ENCODE peak calls at places on chromosomes 6 and 20, in four cellular contexts. C is K562, K is GM12878, Z is HL-60. Y is an unnamed sample.

GRCh38 chr6:33273129-33273923 is 1.5 kb downstream of the RPS18 start:
- DNase-seq in C (no peak), K (no peak), Z (no peak), Y (no peak)

GRCh38 chr20:21272279-21272678 is 30.9 kb upstream of the XRN2 start:
- DNase-seq in Z (no peak), C (no peak), K (no peak), Y (no peak)

GRCh38 chr20:21166801-21167200 is 40.9 kb downstream of the KIZ start:
- DNase-seq in Z (peak; percentile 83), K (no peak), C (no peak), Y (no peak)

GRCh38 chr6:139439278-139439813 is 64.9 kb upstream of the CITED2 start:
- DNase-seq in Z (no peak), C (no peak), K (no peak), Y (no peak)

GRCh38 chr6:157768304-157768703 is 54.7 kb upstream of the SNX9 start:
- DNase-seq in C (no peak), K (peak; percentile 75), Z (peak; percentile 69), Y (no peak)

GRCh38 chr6:39488255-39488881 is 165.9 kb upstream of the KCNK16 start:
- DNase-seq in C (no peak), Z (no peak), K (no peak), Y (no peak)

GRCh38 chr20:31693987-31694661 is 28.5 kb downstream of the BCL2L1 start:
- DNase-seq in Z (no peak), K (no peak), C (peak; percentile 54), Y (no peak)

GRCh38 chr6:30676660-30677270 is 4.0 kb upstream of the DHX16 start:
- DNase-seq in C (no peak), Z (no peak), K (no peak), Y (no peak)

GRCh38 chr6:28606424-28607391 is 81.0 kb downstream of the GPX5 start:
- DNase-seq in C (peak; percentile 66), K (peak; percentile 45), Z (peak; percentile 49), Y (peak; percentile 39)

GRCh38 chr20:38109657-38110524 is 55.2 kb downstream of the TGM2 start:
- DNase-seq in K (no peak), C (no peak), Z (no peak), Y (no peak)

GRCh38 chr20:57835462-57836455 is 125.9 kb upstream of the PMEPA1 start:
- DNase-seq in C (no peak), K (no peak), Z (no peak), Y (no peak)

GRCh38 chr6:140380371-140381218 is 1006.1 kb upstream of the CITED2 start:
- DNase-seq in Z (peak; percentile 46), C (no peak), K (no peak), Y (no peak)

GRCh38 chr6:118410001-118410400 is 138.1 kb upstream of the PLN start:
- DNase-seq in Z (no peak), C (no peak), K (no peak), Y (no peak)

GRCh38 chr6:44133003-44133931 is 5.9 kb downstream of the TMEM63B start:
- DNase-seq in K (no peak), Z (peak; percentile 19), C (peak; percentile 54), Y (no peak)

GRCh38 chr6:25655746-25656145 is 3.7 kb downstream of the SCGN start:
- DNase-seq in C (no peak), K (no peak), Z (no peak), Y (no peak)

GRCh38 chr6:40634429-40634828 is 47.3 kb upstream of the LRFN2 start:
- DNase-seq in Z (no peak), C (no peak), K (no peak), Y (no peak)

GRCh38 chr6:47721189-47721588 is 22.8 kb downstream of the ADGRF4 start:
- DNase-seq in Z (no peak), K (no peak), C (no peak), Y (no peak)

GRCh38 chr6:159062965-159063364 is 18.2 kb upstream of the TAGAP start:
- DNase-seq in K (no peak), Z (peak; percentile 76), C (no peak), Y (no peak)
- TF ChIP-seq SPI1 in K (no peak), Z (no peak), C (no peak), Y (no peak)

DNA sequence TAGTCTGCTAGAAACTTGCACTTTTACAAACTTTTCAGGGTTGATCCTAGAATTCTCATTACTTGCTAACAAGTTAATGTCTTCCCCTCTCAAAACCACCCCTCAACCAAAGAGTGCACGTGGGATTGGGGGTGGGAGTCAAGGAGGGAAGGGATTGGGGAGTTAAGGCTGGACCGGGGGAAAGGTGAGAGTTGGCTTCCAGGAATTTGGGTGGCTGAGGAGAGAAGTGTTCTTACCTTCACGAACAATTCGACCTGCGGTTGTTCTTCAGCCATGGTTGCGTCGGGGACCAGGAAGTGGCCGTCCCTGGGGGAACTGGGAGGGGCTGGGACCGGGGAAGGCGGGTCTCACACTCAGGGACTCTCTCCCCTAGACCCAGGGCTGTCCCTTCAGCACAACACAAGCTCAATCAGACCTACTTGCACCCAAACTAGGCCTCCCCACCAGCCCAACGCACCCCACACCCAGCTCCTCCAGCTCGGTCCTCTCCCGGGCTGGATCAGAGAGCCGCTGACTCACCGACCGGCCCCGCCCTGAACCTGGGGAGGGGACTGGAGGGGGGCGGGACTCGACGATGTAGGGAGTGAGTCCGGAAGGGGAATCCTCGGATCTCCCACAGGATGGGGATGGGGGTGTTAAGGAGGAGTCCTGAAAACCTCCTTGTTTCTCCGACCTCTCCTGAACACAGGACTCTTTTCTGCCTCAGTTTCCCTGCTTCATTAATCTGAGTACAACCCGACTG is at the start of gene CLIC1:
- DNase-seq in Z (peak; percentile 93), K (peak; percentile 55), C (peak; percentile 97), Y (peak; percentile 69)
- TF ChIP-seq POLR2AphosphoS5 in Z (peak; percentile 85), K (peak; percentile 82), C (no peak), Y (peak; percentile 72)

DNA sequence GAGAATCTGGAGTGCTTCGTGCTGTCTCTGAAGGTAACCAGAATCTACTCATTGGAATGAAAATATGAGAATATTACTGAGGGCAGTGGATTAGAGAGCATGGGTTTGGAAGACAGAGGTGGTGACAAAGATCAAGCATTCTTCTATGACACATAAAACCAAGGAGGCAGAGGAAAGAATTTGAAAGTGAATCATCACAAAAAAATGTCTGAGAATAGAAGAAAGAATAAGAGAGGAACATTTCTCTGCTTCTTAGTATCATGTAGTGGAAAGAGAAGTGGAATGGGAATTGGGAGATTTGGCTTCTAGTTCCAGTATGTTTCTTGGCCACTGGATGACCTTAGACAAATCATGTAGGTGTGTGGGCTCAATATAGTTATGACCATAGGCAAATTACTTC is 474.0 kb downstream of the TFAP2B start:
- DNase-seq in K (no peak), Z (no peak), C (no peak), Y (no peak)
- TF ChIP-seq SPI1 in K (no peak), Z (no peak), C (no peak), Y (no peak)

DNA sequence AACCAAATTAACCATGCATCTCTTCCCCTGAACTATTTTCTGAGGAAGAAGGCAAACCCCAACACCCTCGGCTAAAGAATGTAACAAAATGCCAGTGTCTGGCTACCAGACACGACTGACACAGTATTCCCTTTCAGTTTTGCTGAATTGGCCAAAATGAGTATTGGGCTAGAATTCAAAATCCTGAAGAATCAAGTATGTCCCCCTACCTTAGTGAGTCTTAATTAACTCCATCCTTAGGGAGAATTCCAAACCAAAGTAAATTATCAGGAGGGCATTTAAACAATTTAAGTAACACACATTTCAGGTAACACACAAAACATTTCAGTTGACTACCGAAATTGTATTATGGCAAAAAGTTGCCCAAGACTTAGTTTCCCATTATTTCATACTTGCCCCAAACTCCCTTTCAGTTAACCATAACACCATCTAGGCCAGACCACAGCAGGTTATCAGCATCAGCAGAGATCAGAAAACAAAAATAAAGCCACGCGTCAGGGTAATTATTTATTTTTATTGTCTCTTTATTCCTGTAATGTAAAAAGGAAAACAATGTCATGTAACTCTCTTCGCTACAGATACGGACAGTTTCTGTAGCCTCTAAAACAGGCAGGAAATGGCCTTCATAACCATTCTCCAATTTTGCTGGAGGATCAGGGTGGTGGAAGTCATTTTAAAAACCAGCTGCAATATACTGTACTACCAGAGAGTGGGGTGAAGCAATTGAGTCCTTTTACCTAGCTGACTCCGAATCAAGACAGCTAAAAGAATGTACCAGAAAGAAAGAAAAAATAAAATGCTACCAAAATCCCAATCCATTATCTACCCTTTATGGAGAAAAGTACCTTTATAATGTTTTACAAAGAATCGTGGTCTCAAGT is 1.9 kb downstream of the SNX5 start:
- DNase-seq in K (no peak), Z (peak; percentile 41), C (no peak), Y (no peak)
- TF ChIP-seq POLR2AphosphoS5 in K (no peak), Z (no peak), C (no peak), Y (no peak)

DNA sequence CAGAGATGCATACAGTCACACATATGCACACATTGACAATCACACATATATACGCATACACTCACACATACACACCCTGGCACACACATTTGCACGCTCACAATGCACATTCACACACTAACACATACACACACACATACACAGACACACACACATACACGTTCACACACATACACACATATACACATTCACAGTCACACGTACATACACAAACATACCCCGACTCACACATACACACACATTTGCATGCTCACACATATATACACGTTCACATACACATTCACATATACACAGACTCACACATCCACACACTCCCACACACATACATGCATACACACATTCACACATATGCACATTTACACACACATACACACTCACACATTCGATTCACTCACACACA is 366.8 kb upstream of the ID4 start:
- DNase-seq in Z (no peak), C (no peak), K (no peak), Y (no peak)
- TF ChIP-seq SPI1 in Z (no peak), C (no peak), K (no peak), Y (no peak)

GRCh38 chr6:20672038-20672437 is 137.8 kb downstream of the CDKAL1 start:
- DNase-seq in Z (no peak), K (no peak), C (no peak), Y (no peak)
- TF ChIP-seq POLR2AphosphoS5 in Z (no peak), K (no peak), C (no peak), Y (no peak)

GRCh38 chr20:4920131-4920530 is 81.2 kb downstream of the SLC23A2 start:
- DNase-seq in K (no peak), Z (no peak), C (no peak), Y (no peak)

GRCh38 chr20:4919047-4919704 is 82.1 kb downstream of the SLC23A2 start:
- DNase-seq in Z (no peak), K (no peak), C (no peak), Y (no peak)

GRCh38 chr20:4918473-4918872 is 82.8 kb downstream of the SLC23A2 start:
- DNase-seq in Z (no peak), C (no peak), K (no peak), Y (no peak)

GRCh38 chr20:4922186-4922585 is 79.1 kb downstream of the SLC23A2 start:
- DNase-seq in C (no peak), K (no peak), Z (no peak), Y (no peak)

GRCh38 chr20:4920655-4921054 is 80.7 kb downstream of the SLC23A2 start:
- DNase-seq in K (no peak), C (no peak), Z (no peak), Y (no peak)
- TF ChIP-seq SPI1 in K (no peak), C (no peak), Z (no peak), Y (no peak)

GRCh38 chr6:13508711-13509705 is 21.6 kb upstream of the GFOD1 start:
- DNase-seq in C (no peak), K (no peak), Z (no peak), Y (no peak)
- TF ChIP-seq POLR2AphosphoS5 in C (no peak), K (no peak), Z (no peak), Y (no peak)

Y was measured in GM12891.